ENCODE peak calls at places on chromosomes 6 and 20, in five cellular contexts. N is NB4, R is fibroblast of mammary gland, C is lung, V is fibroblast of pulmonary artery. Z is an unnamed sample.

GRCh38 chr20:37903317-37904007 is 535 bp downstream of the VSTM2L start:
- DNase-seq in R (no peak), C (no peak), V (no peak), N (no peak), Z (no peak)

GRCh38 chr6:168022488-168023321 is 25.2 kb downstream of the KIF25 start:
- DNase-seq in N (no peak), C (no peak), R (no peak), V (no peak), Z (no peak)

GRCh38 chr6:45577836-45578504 is 200.2 kb upstream of the SUPT3H start:
- DNase-seq in V (peak), C (no peak), N (peak), R (peak), Z (no peak)

GRCh38 chr6:109897561-109898080 is 80.5 kb upstream of the GPR6 start:
- DNase-seq in N (no peak), R (no peak), C (no peak), V (no peak), Z (no peak)

GRCh38 chr6:12313992-12314589 is 23.9 kb downstream of the EDN1 start:
- DNase-seq in C (peak), N (no peak), V (peak), R (peak), Z (no peak)

GRCh38 chr20:53692465-53693067 is 98.9 kb upstream of the ZNF217 start:
- DNase-seq in C (peak), R (peak), N (no peak), V (peak), Z (no peak)

GRCh38 chr6:81562169-81562568 is 190.3 kb downstream of the TENT5A start:
- DNase-seq in C (no peak), R (peak), V (peak), N (no peak), Z (no peak)

GRCh38 chr20:18566892-18567738 is at the start of gene SMIM26:
- DNase-seq in C (peak), N (peak), R (peak), V (peak), Z (peak)

GRCh38 chr20:59603727-59604608 is at the start of gene PHACTR3:
- DNase-seq in N (no peak), R (no peak), V (no peak), C (no peak), Z (no peak)

GRCh38 chr6:106569444-106569843 is 59.9 kb downstream of the RTN4IP1 start:
- DNase-seq in V (no peak), C (no peak), N (no peak), R (peak), Z (no peak)

GRCh38 chr20:35196313-35196712 is 24.4 kb downstream of the PROCR start:
- DNase-seq in C (no peak), R (no peak), V (no peak), N (no peak), Z (no peak)

GRCh38 chr6:131292145-131292938 is 157.1 kb downstream of the AKAP7 start:
- DNase-seq in C (no peak), V (no peak), N (no peak), R (no peak), Z (no peak)

GRCh38 chr6:49576618-49577017 is 26.1 kb downstream of the C6orf141 start:
- DNase-seq in N (no peak), V (no peak), C (no peak), R (no peak), Z (no peak)

GRCh38 chr6:151067684-151068596 is 171.8 kb upstream of the AKAP12 start:
- DNase-seq in N (no peak), C (peak), V (peak), R (peak), Z (no peak)

GRCh38 chr6:1696495-1696850 is 86.8 kb downstream of the FOXC1 start:
- DNase-seq in V (no peak), C (no peak), N (no peak), R (no peak), Z (no peak)

GRCh38 chr6:36049582-36049981 is 22.0 kb downstream of the MAPK14 start:
- DNase-seq in C (no peak), R (no peak), N (no peak), V (no peak), Z (no peak)

GRCh38 chr6:12291785-12292604 is 1.8 kb downstream of the EDN1 start:
- DNase-seq in V (peak), R (no peak), C (no peak), N (peak), Z (peak)

GRCh38 chr6:108661430-108661829 is 100.7 kb downstream of the FOXO3 start:
- DNase-seq in V (peak), R (peak), N (peak), C (no peak), Z (no peak)

DNA sequence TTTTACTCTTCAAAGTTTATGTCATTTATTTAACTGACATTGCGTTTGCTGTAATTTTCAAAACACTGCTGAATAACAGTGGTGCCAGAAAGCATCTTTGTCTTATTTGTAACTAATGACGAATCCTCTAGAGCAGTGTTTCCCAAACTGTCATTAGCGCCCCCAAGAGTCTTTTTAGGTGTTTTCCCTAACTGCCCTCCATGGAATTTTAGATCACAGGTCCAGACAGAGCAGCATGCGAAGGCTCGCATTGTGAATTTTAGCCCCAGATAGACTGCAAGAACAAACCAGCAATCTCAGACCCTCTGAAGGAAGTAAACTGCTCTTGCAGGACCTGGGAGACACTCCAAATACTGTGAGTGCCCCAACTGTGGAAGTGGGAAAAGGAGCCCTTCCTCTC is 2.3 kb upstream of the HUS1B start:
- DNase-seq in V (no peak), N (no peak), R (no peak), C (no peak), Z (no peak)
- TF ChIP-seq CTCF in V (no peak), N (no peak), R (no peak), C (no peak), Z (no peak)

GRCh38 chr6:33053230-33053629 is 20.2 kb downstream of the HLA-DPA1 start:
- DNase-seq in V (no peak), N (no peak), C (no peak), R (no peak), Z (no peak)

GRCh38 chr6:33050013-33050800 is 23.2 kb downstream of the HLA-DPA1 start:
- DNase-seq in C (no peak), V (no peak), R (no peak), N (peak), Z (no peak)

GRCh38 chr6:33052627-33053026 is 20.8 kb downstream of the HLA-DPA1 start:
- DNase-seq in V (no peak), R (no peak), N (no peak), C (no peak), Z (no peak)

GRCh38 chr6:33049323-33049722 is 24.1 kb downstream of the HLA-DPA1 start:
- DNase-seq in N (peak), V (no peak), R (peak), C (no peak), Z (no peak)
- TF ChIP-seq CTCF in N (peak), V (peak), R (peak), C (no peak), Z (no peak)

GRCh38 chr20:33217052-33217451 is at the start of gene BPIFA3:
- DNase-seq in N (no peak), C (no peak), V (no peak), R (no peak), Z (no peak)

GRCh38 chr20:33210371-33210770 is 6.8 kb upstream of the BPIFA3 start:
- DNase-seq in V (no peak), N (no peak), R (no peak), C (no peak), Z (no peak)

GRCh38 chr20:33209789-33210188 is 7.4 kb upstream of the BPIFA3 start:
- DNase-seq in R (peak), V (peak), C (peak), N (peak), Z (peak)

DNA sequence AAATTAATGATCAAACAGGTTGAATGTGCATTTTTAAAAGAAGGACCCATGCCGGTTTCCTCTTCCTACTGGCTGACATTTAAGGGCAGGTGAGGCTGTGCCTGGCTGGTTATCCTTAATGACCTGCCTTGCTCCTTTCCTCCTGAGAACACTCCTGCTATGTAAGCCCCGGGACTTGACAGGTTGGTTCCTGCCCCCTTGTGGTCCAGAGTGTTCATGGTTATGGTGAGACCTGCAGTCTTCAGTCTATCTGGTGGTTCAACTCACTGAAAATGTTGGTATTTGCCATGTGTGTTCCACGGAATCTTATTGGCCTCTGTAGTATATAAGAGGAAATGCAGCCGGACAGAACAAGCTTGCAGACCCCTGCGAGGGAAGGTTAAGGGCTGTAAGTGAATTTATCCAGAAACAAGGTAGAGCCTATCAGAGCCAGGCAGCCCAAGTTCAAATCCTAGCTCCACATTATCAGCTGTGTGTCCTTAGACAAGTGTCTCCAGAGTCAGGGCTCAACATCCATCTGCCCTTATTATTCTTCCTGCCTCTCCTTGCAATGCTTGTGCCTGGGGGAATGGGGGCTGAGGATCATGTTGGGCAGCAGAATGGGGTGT is 5.2 kb upstream of the BPIFA3 start:
- DNase-seq in R (peak), N (peak), V (peak), C (peak), Z (peak)
- TF ChIP-seq CTCF in R (peak), N (peak), V (peak), C (peak), Z (peak)

GRCh38 chr20:57620274-57620990 is at the start of gene ZBP1:
- DNase-seq in V (no peak), N (no peak), C (no peak), R (no peak), Z (peak)
- TF ChIP-seq CTCF in V (no peak), N (no peak), C (no peak), R (no peak), Z (no peak)

Z was measured in GM13976.